ENCODE peak calls at places on chromosomes 1 and 21, in seven cellular contexts. Z, Y, N, K, P, H and L are unnamed samples.

GRCh38 chr1:173093721-173094450 is 43.1 kb upstream of the TNFSF18 start:
- DNase-seq in Z (no peak), Y (no peak), N (no peak), K (no peak), P (no peak), H (peak), L (no peak)

GRCh38 chr1:68963353-68963752 is 466.5 kb upstream of the DEPDC1 start:
- DNase-seq in Z (no peak), Y (no peak), N (no peak), K (no peak), P (no peak), H (no peak), L (no peak)

GRCh38 chr1:118947003-118947765 is 41.0 kb downstream of the TBX15 start:
- DNase-seq in Z (no peak), Y (no peak), N (no peak), K (no peak), P (no peak), H (no peak), L (no peak)

GRCh38 chr1:167878372-167879160 is 35.4 kb downstream of the ADCY10 start:
- DNase-seq in Z (no peak), Y (no peak), N (no peak), K (no peak), P (no peak), H (no peak), L (no peak)

GRCh38 chr1:30302808-30303310 is 420.5 kb downstream of the MATN1 start:
- DNase-seq in Z (no peak), Y (no peak), N (no peak), K (no peak), P (no peak), H (no peak), L (no peak)

GRCh38 chr21:39882186-39882882 is 15.1 kb downstream of the PCP4 start:
- DNase-seq in Z (no peak), Y (no peak), N (no peak), K (no peak), P (no peak), H (no peak), L (peak)

GRCh38 chr1:6343506-6344405 is 49.8 kb downstream of the ACOT7 start:
- DNase-seq in Z (peak), Y (peak), N (peak), K (peak), P (peak), H (peak), L (peak)

GRCh38 chr1:160144921-160145320 is 6.5 kb upstream of the ATP1A4 start:
- DNase-seq in Z (no peak), Y (no peak), N (no peak), K (no peak), P (no peak), H (no peak), L (no peak)

GRCh38 chr21:45493401-45494001 is 48.7 kb downstream of the SLC19A1 start:
- DNase-seq in Z (no peak), Y (no peak), N (no peak), K (no peak), P (no peak), H (no peak), L (no peak)

GRCh38 chr1:33365560-33365997 is 44.7 kb upstream of the A3GALT2 start:
- DNase-seq in Z (no peak), Y (no peak), N (no peak), K (no peak), P (no peak), H (peak), L (no peak)

GRCh38 chr21:42669069-42669468 is 15.6 kb downstream of the PDE9A start:
- DNase-seq in Z (no peak), Y (no peak), N (no peak), K (no peak), P (no peak), H (no peak), L (no peak)

GRCh38 chr1:113320272-113320671 is 70.0 kb upstream of the MAGI3 start:
- DNase-seq in Z (no peak), Y (no peak), N (no peak), K (peak), P (no peak), H (no peak), L (no peak)

GRCh38 chr1:180182721-180183311 is 28.1 kb downstream of the QSOX1 start:
- DNase-seq in Z (no peak), Y (no peak), N (no peak), K (no peak), P (no peak), H (no peak), L (no peak)

GRCh38 chr1:18922319-18922726 is 20.0 kb upstream of the ALDH4A1 start:
- DNase-seq in Z (no peak), Y (no peak), N (no peak), K (no peak), P (no peak), H (peak), L (no peak)

GRCh38 chr1:243784506-243784905 is 65.5 kb downstream of the AKT3 start:
- DNase-seq in Z (no peak), Y (no peak), N (no peak), K (no peak), P (no peak), H (no peak), L (no peak)

GRCh38 chr1:38559180-38559874 is 300.2 kb downstream of the RRAGC start:
- DNase-seq in Z (no peak), Y (no peak), N (peak), K (no peak), P (peak), H (peak), L (no peak)

GRCh38 chr1:183719976-183720497 is 66.9 kb upstream of the APOBEC4 start:
- DNase-seq in Z (no peak), Y (no peak), N (no peak), K (no peak), P (no peak), H (no peak), L (no peak)

GRCh38 chr21:42461185-42461520 is 34.9 kb downstream of the RSPH1 start:
- DNase-seq in Z (no peak), Y (no peak), N (no peak), K (no peak), P (no peak), H (no peak), L (no peak)

GRCh38 chr1:33181038-33181861 is 593 bp downstream of the TRIM62 start:
- DNase-seq in Z (no peak), Y (no peak), N (peak), K (peak), P (peak), H (no peak), L (no peak)

GRCh38 chr1:29122662-29122986 is 1.1 kb downstream of the TMEM200B start:
- DNase-seq in Z (no peak), Y (peak), N (peak), K (no peak), P (no peak), H (no peak), L (no peak)

GRCh38 chr1:6987940-6988339 is 202.7 kb downstream of the CAMTA1 start:
- DNase-seq in Z (no peak), Y (no peak), N (no peak), K (no peak), P (no peak), H (no peak), L (no peak)

GRCh38 chr1:239987103-239987745 is 104.5 kb upstream of the FMN2 start:
- DNase-seq in Z (peak), Y (peak), N (no peak), K (peak), P (peak), H (peak), L (peak)

GRCh38 chr1:167629681-167630567 is at the start of gene RCSD1:
- DNase-seq in Z (no peak), Y (no peak), N (peak), K (no peak), P (peak), H (peak), L (peak)

GRCh38 chr1:166489670-166490436 is 323.1 kb upstream of the FAM78B start:
- DNase-seq in Z (peak), Y (no peak), N (peak), K (peak), P (peak), H (peak), L (peak)

GRCh38 chr1:3858231-3858981 is 1.1 kb downstream of the DFFB start:
- DNase-seq in Z (no peak), Y (peak), N (no peak), K (no peak), P (peak), H (peak), L (no peak)

GRCh38 chr1:56934400-56935080 is 31.3 kb downstream of the C8B start:
- DNase-seq in Z (no peak), Y (peak), N (no peak), K (no peak), P (no peak), H (no peak), L (no peak)

GRCh38 chr1:27487927-27488522 is 1.9 kb downstream of the WASF2 start:
- DNase-seq in Z (no peak), Y (no peak), N (no peak), K (no peak), P (no peak), H (peak), L (no peak)

GRCh38 chr1:8409107-8409506 is 91.2 kb downstream of the SLC45A1 start:
- DNase-seq in Z (peak), Y (no peak), N (no peak), K (peak), P (peak), H (peak), L (no peak)

GRCh38 chr1:116690809-116691323 is 23.3 kb upstream of the IGSF3 start:
- DNase-seq in Z (no peak), Y (no peak), N (no peak), K (no peak), P (no peak), H (no peak), L (no peak)

GRCh38 chr1:62778208-62778607 is 5.7 kb upstream of the ATG4C start:
- DNase-seq in Z (no peak), Y (no peak), N (no peak), K (no peak), P (no peak), H (no peak), L (no peak)

GRCh38 chr1:220895412-220895946 is 16.2 kb downstream of the HLX start:
- DNase-seq in Z (no peak), Y (no peak), N (no peak), K (no peak), P (no peak), H (no peak), L (no peak)

GRCh38 chr1:178939328-178939727 is 68.5 kb upstream of the ANGPTL1 start:
- DNase-seq in Z (no peak), Y (no peak), N (no peak), K (no peak), P (no peak), H (no peak), L (no peak)

GRCh38 chr1:22888320-22889075 is 84.2 kb downstream of the LACTBL1 start:
- DNase-seq in Z (no peak), Y (no peak), N (no peak), K (no peak), P (no peak), H (no peak), L (no peak)

GRCh38 chr1:36093919-36094318 is 5.2 kb downstream of the ADPRS start:
- DNase-seq in Z (no peak), Y (no peak), N (no peak), K (no peak), P (no peak), H (peak), L (no peak)

GRCh38 chr21:9837946-9838801 is 683.2 kb upstream of the TPTE start:
- DNase-seq in Z (no peak), Y (no peak), N (no peak), K (no peak), P (no peak), H (no peak), L (no peak)